ENCODE peak calls at places on chromosomes 6 and 20, in four cellular contexts. One of them, this sample, is unnamed.

GRCh38 chr6:27311806-27312145 is 297 bp downstream of the POM121L2 start:
- DNase-seq in heart left ventricle: no peak
- DNase-seq in EL: no peak
- DNase-seq in cardiac septum: no peak
- DNase-seq in this sample: no peak

GRCh38 chr6:50791900-50792508 is 26.7 kb upstream of the TFAP2B start:
- DNase-seq in heart left ventricle: no peak
- DNase-seq in EL: peak
- DNase-seq in cardiac septum: no peak
- DNase-seq in this sample: peak

GRCh38 chr20:58549681-58550542 is 34.7 kb upstream of the APCDD1L start:
- DNase-seq in heart left ventricle: no peak
- DNase-seq in EL: no peak
- DNase-seq in cardiac septum: no peak
- DNase-seq in this sample: no peak

GRCh38 chr6:27562027-27562410 is 89.1 kb upstream of the ZNF184 start:
- DNase-seq in heart left ventricle: no peak
- DNase-seq in EL: no peak
- DNase-seq in cardiac septum: no peak
- DNase-seq in this sample: no peak

GRCh38 chr6:156395276-156395675 is 381.9 kb upstream of the ARID1B start:
- DNase-seq in heart left ventricle: no peak
- DNase-seq in EL: no peak
- DNase-seq in cardiac septum: no peak
- DNase-seq in this sample: no peak

GRCh38 chr6:14910692-14911547 is 334.9 kb upstream of the JARID2 start:
- DNase-seq in heart left ventricle: peak
- DNase-seq in EL: peak
- DNase-seq in cardiac septum: peak
- DNase-seq in this sample: no peak

GRCh38 chr6:57267586-57268293 is 45.6 kb upstream of the RAB23 start:
- DNase-seq in heart left ventricle: peak
- DNase-seq in EL: peak
- DNase-seq in cardiac septum: no peak
- DNase-seq in this sample: peak

GRCh38 chr20:47543006-47543431 is 41.3 kb downstream of the NCOA3 start:
- DNase-seq in heart left ventricle: no peak
- DNase-seq in EL: no peak
- DNase-seq in cardiac septum: no peak
- DNase-seq in this sample: peak

GRCh38 chr20:60242836-60243520 is 284.8 kb downstream of the CDH26 start:
- DNase-seq in heart left ventricle: no peak
- DNase-seq in EL: peak
- DNase-seq in cardiac septum: no peak
- DNase-seq in this sample: peak

GRCh38 chr20:33601861-33602260 is 60.3 kb upstream of the C20orf144 start:
- DNase-seq in heart left ventricle: no peak
- DNase-seq in EL: no peak
- DNase-seq in cardiac septum: no peak
- DNase-seq in this sample: no peak

GRCh38 chr20:1952737-1953530 is 40.9 kb downstream of the PDYN start:
- DNase-seq in heart left ventricle: no peak
- DNase-seq in EL: no peak
- DNase-seq in cardiac septum: no peak
- DNase-seq in this sample: no peak

GRCh38 chr6:112579601-112580000 is 232.5 kb downstream of the RFPL4B start:
- DNase-seq in heart left ventricle: no peak
- DNase-seq in EL: peak
- DNase-seq in cardiac septum: no peak
- DNase-seq in this sample: no peak

GRCh38 chr6:88529726-88530125 is 363.6 kb upstream of the CNR1 start:
- DNase-seq in heart left ventricle: no peak
- DNase-seq in EL: no peak
- DNase-seq in cardiac septum: no peak
- DNase-seq in this sample: no peak

GRCh38 chr6:223136-223535 is 69.2 kb upstream of the DUSP22 start:
- DNase-seq in heart left ventricle: no peak
- DNase-seq in EL: no peak
- DNase-seq in cardiac septum: no peak
- DNase-seq in this sample: no peak

GRCh38 chr6:155387551-155387950 is 68.1 kb downstream of the NOX3 start:
- DNase-seq in heart left ventricle: no peak
- DNase-seq in EL: no peak
- DNase-seq in cardiac septum: no peak
- DNase-seq in this sample: no peak

GRCh38 chr6:163490826-163491577 is 76.5 kb downstream of the QKI start:
- DNase-seq in heart left ventricle: peak
- DNase-seq in EL: no peak
- DNase-seq in cardiac septum: no peak
- DNase-seq in this sample: peak

GRCh38 chr6:112502348-112503130 is 155.4 kb downstream of the RFPL4B start:
- DNase-seq in heart left ventricle: no peak
- DNase-seq in EL: peak
- DNase-seq in cardiac septum: no peak
- DNase-seq in this sample: peak

GRCh38 chr6:11767458-11767857 is 11.1 kb downstream of the ADTRP start:
- DNase-seq in heart left ventricle: no peak
- DNase-seq in EL: no peak
- DNase-seq in cardiac septum: no peak
- DNase-seq in this sample: no peak

GRCh38 chr6:32982702-32983492 is 14.5 kb downstream of the BRD2 start:
- DNase-seq in heart left ventricle: no peak
- DNase-seq in EL: peak
- DNase-seq in cardiac septum: no peak
- DNase-seq in this sample: no peak

GRCh38 chr6:149860834-149861602 is 3.1 kb downstream of the LRP11 start:
- DNase-seq in heart left ventricle: no peak
- DNase-seq in EL: no peak
- DNase-seq in cardiac septum: no peak
- DNase-seq in this sample: no peak

GRCh38 chr20:62728781-62729300 is 20.2 kb downstream of the NTSR1 start:
- DNase-seq in heart left ventricle: no peak
- DNase-seq in EL: no peak
- DNase-seq in cardiac septum: no peak
- DNase-seq in this sample: no peak

GRCh38 chr20:60906555-60906954 is 345.5 kb upstream of the CDH4 start:
- DNase-seq in heart left ventricle: no peak
- DNase-seq in EL: no peak
- DNase-seq in cardiac septum: no peak
- DNase-seq in this sample: no peak

GRCh38 chr6:73062837-73063236 is 162.5 kb downstream of the KHDC1L start:
- DNase-seq in heart left ventricle: no peak
- DNase-seq in EL: peak
- DNase-seq in cardiac septum: no peak
- DNase-seq in this sample: no peak